ENCODE peak calls at places on chromosomes 13 and 19, in eight cellular contexts. Z is H9, R is endothelial cell of umbilical vein, C is GM23338, A is IMR-90, N is PC-3, P is neural progenitor cell, T is neuronal stem cell. Q is an unnamed sample.

GRCh38 chr19:41998246-41999020 is 4.4 kb upstream of the ATP1A3 start:
- DNase-seq in Z (peak), R (no peak), C (peak), A (peak), N (peak), P (peak), T (peak), Q (peak)

GRCh38 chr19:927044-927706 is 1.3 kb downstream of the ARID3A start:
- DNase-seq in Z (peak), R (no peak), C (peak), A (no peak), N (no peak), P (peak), T (no peak), Q (no peak)

GRCh38 chr19:52679598-52679997 is 41.4 kb upstream of the ZNF83 start:
- DNase-seq in Z (no peak), R (no peak), C (no peak), A (no peak), N (peak), P (no peak), T (no peak), Q (no peak)

GRCh38 chr19:42596391-42597071 is 1.8 kb upstream of the CEACAM8 start:
- DNase-seq in Z (peak), R (peak), C (peak), A (no peak), N (peak), P (peak), T (peak), Q (peak)

GRCh38 chr19:42067315-42067888 is 2.6 kb downstream of the GRIK5 start:
- DNase-seq in Z (no peak), R (no peak), C (no peak), A (no peak), N (no peak), P (no peak), T (no peak), Q (no peak)

GRCh38 chr13:44300895-44301638 is 72.6 kb upstream of the SERP2 start:
- DNase-seq in Z (no peak), R (peak), C (no peak), A (peak), N (peak), P (no peak), T (no peak), Q (no peak)

GRCh38 chr13:42333613-42334328 is 61.8 kb downstream of the AKAP11 start:
- DNase-seq in Z (peak), R (peak), C (peak), A (peak), N (peak), P (peak), T (peak), Q (peak)

GRCh38 chr19:8305798-8306197 is 2.4 kb downstream of the CD320 start:
- DNase-seq in Z (no peak), R (no peak), C (no peak), A (no peak), N (no peak), P (no peak), T (no peak), Q (no peak)

GRCh38 chr19:50333235-50333736 is 4.1 kb upstream of the KCNC3 start:
- DNase-seq in Z (peak), R (peak), C (peak), A (peak), N (peak), P (peak), T (peak), Q (peak)

GRCh38 chr19:51889934-51890333 is 2.2 kb upstream of the ZNF577 start:
- DNase-seq in Z (no peak), R (no peak), C (no peak), A (no peak), N (no peak), P (no peak), T (no peak), Q (no peak)

GRCh38 chr19:1383014-1383310 is 745 bp upstream of the NDUFS7 start:
- DNase-seq in Z (no peak), R (no peak), C (no peak), A (no peak), N (no peak), P (no peak), T (no peak), Q (no peak)

GRCh38 chr19:7188682-7189629 is 105.3 kb downstream of the INSR start:
- DNase-seq in Z (no peak), R (peak), C (no peak), A (no peak), N (no peak), P (no peak), T (no peak), Q (no peak)

GRCh38 chr13:111184685-111185401 is 69.7 kb downstream of the ARHGEF7 start:
- DNase-seq in Z (no peak), R (no peak), C (no peak), A (no peak), N (no peak), P (no peak), T (no peak), Q (peak)

GRCh38 chr19:22619371-22619770 is 14.8 kb upstream of the ZNF492 start:
- DNase-seq in Z (no peak), R (no peak), C (no peak), A (no peak), N (no peak), P (no peak), T (no peak), Q (no peak)

GRCh38 chr13:110116072-110116487 is 190.9 kb downstream of the COL4A1 start:
- DNase-seq in Z (peak), R (peak), C (peak), A (peak), N (peak), P (peak), T (peak), Q (peak)

GRCh38 chr13:44303681-44304432 is 69.8 kb upstream of the SERP2 start:
- DNase-seq in Z (no peak), R (no peak), C (no peak), A (no peak), N (no peak), P (no peak), T (no peak), Q (no peak)

GRCh38 chr19:54523403-54523802 is 20.8 kb downstream of the LAIR2 start:
- DNase-seq in Z (no peak), R (peak), C (no peak), A (peak), N (peak), P (no peak), T (no peak), Q (no peak)

DNA sequence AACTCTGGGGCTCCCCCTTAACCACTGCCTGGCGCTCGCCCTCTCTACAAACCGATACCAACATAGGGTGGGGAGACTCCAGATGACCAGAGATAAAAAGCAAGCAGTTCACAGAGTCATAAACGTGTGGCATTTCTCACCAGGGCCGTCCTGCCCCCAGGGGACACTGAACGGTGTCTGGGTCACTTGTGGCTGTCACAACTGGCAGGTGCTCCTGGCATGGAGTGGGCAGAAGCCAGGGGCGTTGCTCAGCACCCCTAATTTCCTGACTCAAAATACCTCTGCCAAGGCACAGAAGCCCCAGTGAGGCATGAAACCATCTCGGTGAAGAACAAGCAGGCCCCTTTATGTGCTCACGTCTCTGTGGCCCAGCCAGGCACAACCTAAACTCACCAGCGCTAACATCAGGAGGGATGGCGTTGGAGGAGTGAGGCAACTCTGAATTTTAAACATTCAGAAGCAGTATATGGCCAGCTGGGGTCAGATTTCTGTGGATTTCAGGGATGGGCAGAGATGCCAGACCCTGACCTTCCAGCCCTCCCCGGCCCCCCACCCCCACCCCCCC is 1.8 kb downstream of the PIP5K1C start:
- DNase-seq in Z (no peak), R (no peak), C (no peak), A (peak), N (no peak), P (no peak), T (no peak), Q (peak)
- H3K4me2 ChIP-seq in Z (no peak), R (peak), C (no peak), A (peak), N (peak), P (no peak), T (no peak), Q (no peak)

GRCh38 chr13:39106216-39106995 is 68.2 kb downstream of the NHLRC3 start:
- DNase-seq in Z (no peak), R (no peak), C (no peak), A (no peak), N (no peak), P (no peak), T (no peak), Q (peak)
- H2AFZ ChIP-seq in Z (no peak), R (no peak), C (peak), A (no peak), N (no peak), P (peak), T (peak), Q (no peak)

GRCh38 chr13:94435604-94436226 is 43.8 kb downstream of the DCT start:
- DNase-seq in Z (no peak), R (peak), C (peak), A (peak), N (peak), P (peak), T (peak), Q (peak)

GRCh38 chr13:94427313-94427712 is 52.2 kb downstream of the DCT start:
- DNase-seq in Z (no peak), R (no peak), C (no peak), A (no peak), N (no peak), P (no peak), T (no peak), Q (no peak)

GRCh38 chr13:94431569-94431968 is 47.9 kb downstream of the DCT start:
- DNase-seq in Z (no peak), R (no peak), C (no peak), A (peak), N (no peak), P (no peak), T (no peak), Q (no peak)

GRCh38 chr13:94431987-94432386 is 47.5 kb downstream of the DCT start:
- DNase-seq in Z (no peak), R (no peak), C (no peak), A (no peak), N (no peak), P (no peak), T (no peak), Q (no peak)

DNA sequence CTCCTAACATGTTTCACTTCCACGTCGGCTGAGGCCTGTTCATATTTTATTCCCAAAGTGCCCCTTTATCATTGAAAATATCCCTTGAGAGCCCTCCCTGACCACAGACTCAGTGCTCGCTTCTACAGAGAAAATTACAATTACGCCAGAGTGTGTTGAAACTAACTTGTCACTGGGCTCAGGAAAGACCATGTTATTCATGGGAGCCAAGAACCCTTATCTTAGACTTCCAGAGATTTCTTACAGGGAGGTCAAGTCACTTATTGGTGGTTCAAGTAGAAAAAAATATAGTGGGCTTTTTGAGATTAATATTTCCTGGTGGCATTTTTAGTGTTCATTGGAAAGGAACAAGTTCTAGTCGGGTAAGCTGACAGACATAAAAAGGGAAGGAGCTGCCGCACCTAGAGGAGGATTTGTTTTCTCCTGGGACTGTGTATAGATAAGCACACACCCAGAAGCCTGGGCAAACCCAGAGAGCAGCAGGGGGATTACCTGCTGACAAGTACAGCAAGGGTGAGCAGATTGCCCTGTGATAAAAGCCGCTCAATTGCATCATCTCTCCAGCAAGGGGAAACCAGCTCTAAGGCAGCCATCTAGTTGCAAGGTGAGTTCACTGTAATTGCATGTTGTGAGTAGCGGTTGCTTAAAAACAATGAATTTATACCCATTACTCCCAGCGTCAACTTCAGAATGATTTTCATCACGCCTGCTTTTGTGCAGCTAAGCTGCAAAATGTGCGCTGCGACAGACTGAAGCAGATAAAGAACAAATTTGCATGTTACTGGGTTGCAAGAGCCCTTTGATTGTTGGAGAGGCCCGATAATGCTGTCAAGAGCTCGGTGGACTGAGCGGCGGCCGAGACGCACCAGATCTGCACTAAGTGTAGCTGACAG is 46.2 kb downstream of the DCT start:
- DNase-seq in Z (peak), R (peak), C (peak), A (no peak), N (no peak), P (peak), T (no peak), Q (no peak)
- H3K4me2 ChIP-seq in Z (no peak), R (no peak), C (no peak), A (no peak), N (no peak), P (no peak), T (no peak), Q (no peak)

GRCh38 chr19:5826531-5827341 is 12.8 kb downstream of the FUT6 start:
- DNase-seq in Z (peak), R (no peak), C (peak), A (no peak), N (peak), P (peak), T (peak), Q (no peak)
- H2AFZ ChIP-seq in Z (no peak), R (peak), C (no peak), A (peak), N (no peak), P (no peak), T (no peak), Q (no peak)

DNA sequence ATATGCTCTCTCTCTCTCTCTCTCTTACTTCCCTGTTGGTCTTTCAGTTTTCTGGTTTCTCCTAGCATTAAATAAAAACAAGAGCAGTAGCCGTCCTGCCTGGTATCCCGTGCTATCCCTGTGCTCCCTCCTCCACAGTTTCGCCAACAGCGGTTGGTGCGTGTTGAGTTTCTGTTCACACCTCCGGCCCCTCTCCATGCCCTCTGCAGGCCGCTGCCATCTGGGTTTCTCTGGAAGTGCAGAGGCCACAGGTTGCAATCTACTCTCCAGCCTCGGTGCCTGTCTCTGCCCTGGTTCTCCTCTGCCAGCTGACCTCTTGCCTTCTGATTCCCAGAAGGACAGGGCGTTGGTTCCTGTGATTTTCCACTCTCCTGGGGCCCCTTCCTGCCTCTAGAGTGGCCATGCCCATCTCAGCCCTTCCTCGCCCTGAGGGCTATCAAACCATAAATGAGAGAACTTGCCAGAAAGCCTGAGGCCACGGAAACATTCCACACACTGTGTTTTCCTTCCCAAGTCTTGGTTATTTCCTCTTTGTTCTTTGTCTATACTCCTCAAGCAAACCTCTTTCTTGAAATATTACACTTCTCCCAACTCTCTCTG is 146.3 kb downstream of the SHISA2 start:
- DNase-seq in Z (no peak), R (peak), C (no peak), A (no peak), N (peak), P (no peak), T (no peak), Q (no peak)
- H3K4me2 ChIP-seq in Z (no peak), R (no peak), C (peak), A (no peak), N (peak), P (no peak), T (no peak), Q (no peak)

DNA sequence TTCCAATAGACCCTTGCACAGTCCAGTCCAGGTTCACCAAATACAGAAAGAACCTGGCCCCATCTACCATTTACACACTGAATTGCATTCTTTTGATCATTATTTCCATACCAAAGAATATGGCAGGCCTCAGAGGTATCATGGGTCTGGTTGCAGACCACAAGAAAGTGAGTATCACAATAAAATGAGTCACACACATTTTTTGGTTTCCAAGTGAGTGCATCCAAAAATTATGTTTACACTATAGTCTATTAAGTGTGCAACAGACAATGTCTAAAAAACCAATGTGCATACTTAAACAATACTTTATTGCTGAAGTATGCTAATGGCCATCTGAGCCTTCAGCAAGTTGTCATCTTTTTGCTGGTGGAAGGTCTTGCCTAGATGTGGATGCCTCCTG is 105.3 kb downstream of the SPACA7 start:
- DNase-seq in Z (no peak), R (no peak), C (no peak), A (no peak), N (peak), P (no peak), T (no peak), Q (no peak)
- H2AFZ ChIP-seq in Z (no peak), R (no peak), C (no peak), A (no peak), N (no peak), P (no peak), T (no peak), Q (no peak)